ENCODE peak calls at places on chromosomes 6 and 20, in eight cellular contexts. X, B, O, W, J, Z, P and A are unnamed samples.

GRCh38 chr6:34248198-34248726 is 544 bp downstream of the SMIM29 start:
- DNase-seq in P (no peak), O (peak; percentile 45), J (peak; percentile 59), B (no peak), Z (no peak), X (peak; percentile 65), W (peak; percentile 52), A (no peak)

GRCh38 chr6:77650098-77650663 is 2.7 kb upstream of the MEI4 start:
- DNase-seq in P (no peak), Z (no peak), O (peak; percentile 11), X (peak; percentile 84), B (no peak), W (peak; percentile 50), J (peak; percentile 3), A (no peak)

GRCh38 chr6:17281100-17281496 is at the start of gene RBM24:
- DNase-seq in Z (no peak), W (peak; percentile 24), P (no peak), B (no peak), X (peak; percentile 69), J (peak; percentile 60), O (peak; percentile 39), A (no peak)

GRCh38 chr20:36812601-36813000 is 39.0 kb upstream of the DSN1 start:
- DNase-seq in J (no peak), X (no peak), Z (no peak), P (no peak), O (no peak), W (no peak), B (no peak), A (no peak)

GRCh38 chr6:24284006-24284405 is 73.9 kb downstream of the DCDC2 start:
- DNase-seq in O (no peak), J (no peak), W (no peak), X (no peak), P (no peak), B (no peak), Z (no peak), A (no peak)

GRCh38 chr20:35297153-35297552 is 4.9 kb upstream of the FAM83C start:
- DNase-seq in X (no peak), O (no peak), Z (no peak), J (no peak), P (no peak), W (no peak), B (no peak), A (no peak)

GRCh38 chr6:38522322-38522721 is 117.4 kb downstream of the BTBD9 start:
- DNase-seq in W (peak; percentile 71), O (no peak), B (no peak), P (no peak), X (no peak), J (no peak), Z (no peak), A (no peak)

GRCh38 chr6:123417411-123417810 is 219.3 kb downstream of the TRDN start:
- DNase-seq in O (no peak), J (no peak), P (no peak), B (no peak), Z (no peak), W (no peak), X (no peak), A (no peak)

GRCh38 chr6:139764498-139764986 is 390.1 kb upstream of the CITED2 start:
- DNase-seq in B (peak; percentile 97), O (no peak), P (no peak), J (peak; percentile 73), X (no peak), Z (peak; percentile 91), W (peak; percentile 40), A (peak; percentile 98)

GRCh38 chr6:125780540-125781306 is 10.0 kb upstream of the NCOA7 start:
- DNase-seq in W (peak; percentile 77), J (peak; percentile 66), B (no peak), O (peak; percentile 52), Z (no peak), P (peak; percentile 73), X (peak; percentile 53), A (peak; percentile 35)

GRCh38 chr6:48782230-48782629 is 671.2 kb upstream of the PTCHD4 start:
- DNase-seq in X (no peak), J (no peak), B (no peak), O (no peak), W (no peak), P (no peak), Z (no peak), A (no peak)

GRCh38 chr6:145373826-145374225 is 361.5 kb downstream of the EPM2A start:
- DNase-seq in X (no peak), W (no peak), P (no peak), B (no peak), O (no peak), J (no peak), Z (no peak), A (no peak)

GRCh38 chr6:63926258-63926657 is 290.7 kb downstream of the PHF3 start:
- DNase-seq in B (no peak), X (no peak), P (no peak), Z (no peak), W (no peak), J (no peak), O (no peak), A (no peak)

GRCh38 chr6:98831057-98832031 is 3.0 kb upstream of the POU3F2 start:
- DNase-seq in W (peak; percentile 56), P (no peak), Z (no peak), X (no peak), O (peak; percentile 3), B (no peak), J (no peak), A (no peak)

GRCh38 chr6:87541041-87541440 is 48.7 kb downstream of the RARS2 start:
- DNase-seq in X (no peak), O (no peak), Z (no peak), W (no peak), J (no peak), B (no peak), P (no peak), A (no peak)

GRCh38 chr20:58629213-58629575 is 21.9 kb upstream of the STX16 start:
- DNase-seq in J (no peak), X (no peak), P (no peak), Z (no peak), W (no peak), B (no peak), O (no peak), A (no peak)

GRCh38 chr6:48667797-48668196 is 556.8 kb upstream of the PTCHD4 start:
- DNase-seq in B (no peak), O (no peak), J (no peak), X (no peak), W (no peak), Z (no peak), P (no peak), A (no peak)

GRCh38 chr6:165031491-165031890 is 277.9 kb downstream of the C6orf118 start:
- DNase-seq in P (no peak), B (no peak), X (no peak), J (no peak), Z (no peak), O (no peak), W (no peak), A (no peak)

GRCh38 chr6:105545206-105545920 is 142.5 kb upstream of the PREP start:
- DNase-seq in P (no peak), J (no peak), W (no peak), O (no peak), X (no peak), B (no peak), Z (no peak), A (peak; percentile 29)

GRCh38 chr6:3457710-3458605 is 1.1 kb upstream of the SLC22A23 start:
- DNase-seq in X (peak; percentile 57), B (no peak), J (peak; percentile 88), W (peak; percentile 78), Z (no peak), P (peak; percentile 24), O (no peak), A (no peak)

GRCh38 chr6:145483191-145483996 is 251.9 kb downstream of the EPM2A start:
- DNase-seq in J (no peak), W (no peak), Z (no peak), B (peak; percentile 26), X (no peak), P (no peak), O (no peak), A (no peak)

GRCh38 chr6:106608080-106608668 is 21.1 kb downstream of the RTN4IP1 start:
- DNase-seq in O (no peak), W (peak; percentile 7), J (peak; percentile 40), Z (peak; percentile 32), P (peak; percentile 24), B (peak; percentile 34), X (peak; percentile 37), A (no peak)

GRCh38 chr6:145036848-145037567 is 698.3 kb downstream of the EPM2A start:
- DNase-seq in W (no peak), P (no peak), B (no peak), J (no peak), O (no peak), X (no peak), Z (no peak), A (no peak)

GRCh38 chr6:84410377-84410776 is 182.9 kb upstream of the CEP162 start:
- DNase-seq in Z (no peak), O (no peak), P (no peak), J (no peak), W (no peak), B (no peak), X (no peak), A (no peak)

GRCh38 chr6:3499603-3500002 is 42.8 kb upstream of the SLC22A23 start:
- DNase-seq in Z (no peak), P (no peak), J (no peak), O (no peak), W (no peak), X (no peak), B (no peak), A (no peak)

GRCh38 chr6:129921169-129921817 is 60.2 kb upstream of the TMEM244 start:
- DNase-seq in O (no peak), J (no peak), W (no peak), B (no peak), Z (no peak), X (no peak), P (no peak), A (no peak)

GRCh38 chr6:10163159-10163962 is 251.5 kb downstream of the TFAP2A start:
- DNase-seq in P (no peak), Z (no peak), J (no peak), O (no peak), X (no peak), B (no peak), W (no peak), A (no peak)

GRCh38 chr6:122454673-122455072 is 16.9 kb downstream of the SERINC1 start:
- DNase-seq in W (no peak), P (no peak), B (no peak), Z (no peak), O (no peak), X (no peak), J (no peak), A (no peak)

GRCh38 chr6:106872044-106872443 is 102.5 kb downstream of the CD24 start:
- DNase-seq in B (no peak), Z (no peak), P (no peak), O (no peak), J (no peak), W (no peak), X (no peak), A (no peak)

GRCh38 chr6:166251196-166251595 is 57.0 kb downstream of the PRR18 start:
- DNase-seq in O (no peak), X (no peak), B (no peak), W (no peak), P (no peak), Z (no peak), J (no peak), A (no peak)